ENCODE peak calls at places on chromosomes 16 and 17, in four cellular contexts. Q, N, R and E are unnamed samples.

GRCh38 chr17:49224997-49225337 is 5.6 kb downstream of the PHOSPHO1 start:
- DNase-seq in Q (no peak), N (no peak), R (no peak), E (no peak)

GRCh38 chr16:70800798-70801480 is at the start of gene VAC14:
- DNase-seq in Q (peak; percentile 85), N (peak; percentile 81), R (peak; percentile 95), E (peak; percentile 96)

GRCh38 chr17:76996741-76997694 is 128.8 kb downstream of the MGAT5B start:
- DNase-seq in Q (no peak), N (no peak), R (no peak), E (peak; percentile 15)

GRCh38 chr17:6639651-6640535 is 618 bp downstream of the KIAA0753 start:
- DNase-seq in Q (peak; percentile 52), N (no peak), R (peak; percentile 46), E (peak; percentile 26)

GRCh38 chr16:85768225-85768624 is 17.3 kb upstream of the C16orf74 start:
- DNase-seq in Q (no peak), N (no peak), R (no peak), E (no peak)

GRCh38 chr16:51465026-51465425 is 314.0 kb upstream of the SALL1 start:
- DNase-seq in Q (peak; percentile 19), N (no peak), R (no peak), E (no peak)

GRCh38 chr17:19457830-19458271 is 46.8 kb downstream of the RNF112 start:
- DNase-seq in Q (no peak), N (no peak), R (no peak), E (no peak)

GRCh38 chr16:28990375-28991040 is 5.7 kb downstream of the LAT start:
- DNase-seq in Q (no peak), N (no peak), R (no peak), E (no peak)

GRCh38 chr16:19131809-19132777 is 18.3 kb downstream of the ITPRIPL2 start:
- DNase-seq in Q (no peak), N (no peak), R (peak; percentile 65), E (no peak)

GRCh38 chr16:62035115-62036092 is 834 bp downstream of the CDH8 start:
- DNase-seq in Q (no peak), N (no peak), R (no peak), E (no peak)

GRCh38 chr16:57894390-57895080 is 76.4 kb downstream of the CNGB1 start:
- DNase-seq in Q (no peak), N (no peak), R (no peak), E (no peak)